ENCODE peak calls at places on chromosomes 2 and 18, in four cellular contexts. F is AG09309, X is fibroblast of pulmonary artery, Z is activated gamma-delta T cell. A is an unnamed sample.

GRCh38 chr2:230957756-230958391 is 32.8 kb upstream of the GPR55 start:
- DNase-seq in F (no peak), X (no peak), Z (no peak), A (no peak)

GRCh38 chr2:48912110-48912509 is 156.6 kb upstream of the LHCGR start:
- DNase-seq in F (no peak), X (no peak), Z (no peak), A (peak)

GRCh38 chr2:237861-238260 is 26.0 kb downstream of the SH3YL1 start:
- DNase-seq in F (no peak), X (no peak), Z (no peak), A (no peak)

GRCh38 chr18:59514193-59514592 is 155.1 kb upstream of the LMAN1 start:
- DNase-seq in F (no peak), X (peak), Z (no peak), A (peak)

GRCh38 chr2:196131384-196131861 is 40.0 kb downstream of the STK17B start:
- DNase-seq in F (no peak), X (peak), Z (no peak), A (peak)

GRCh38 chr2:29425866-29426265 is 310.7 kb downstream of the CLIP4 start:
- DNase-seq in F (no peak), X (no peak), Z (no peak), A (peak)

GRCh38 chr2:1816414-1816911 is 72.1 kb upstream of the PXDN start:
- DNase-seq in F (no peak), X (peak), Z (no peak), A (no peak)

GRCh38 chr2:241882090-241882625 is 12.6 kb downstream of the RTP5 start:
- DNase-seq in F (no peak), X (no peak), Z (no peak), A (no peak)

GRCh38 chr18:77071711-77072292 is 60.8 kb downstream of the MBP start:
- DNase-seq in F (peak), X (peak), Z (peak), A (peak)